ENCODE peak calls at places on chromosome 3, in four cellular contexts. O is HepG2, V is K562, I is GM12878. Q is an unnamed sample.

GRCh38 chr3:46673151-46674030 is 20.1 kb downstream of the ALS2CL start:
- DNase-seq in O (no peak), I (no peak), V (no peak), Q (peak; percentile 10)

GRCh38 chr3:190306513-190307163 is 15.6 kb downstream of the CLDN1 start:
- DNase-seq in V (no peak), O (peak; percentile 55), I (no peak), Q (no peak)

GRCh38 chr3:125357032-125357658 is 18.0 kb downstream of the ZNF148 start:
- DNase-seq in I (no peak), V (no peak), O (peak; percentile 58), Q (peak; percentile 59)

GRCh38 chr3:151002582-151002981 is 30.1 kb upstream of the CLRN1 start:
- DNase-seq in O (peak; percentile 6), V (no peak), I (no peak), Q (no peak)

GRCh38 chr3:116517308-116517707 is 72.0 kb upstream of the LSAMP start:
- DNase-seq in O (no peak), I (no peak), V (no peak), Q (no peak)

GRCh38 chr3:109028753-109029152 is 75.1 kb upstream of the GUCA1C start:
- DNase-seq in O (no peak), I (no peak), V (no peak), Q (no peak)

GRCh38 chr3:127304121-127304744 is 16.4 kb upstream of the PRR20G start:
- DNase-seq in O (peak; percentile 69), I (no peak), V (peak; percentile 13), Q (peak; percentile 45)

GRCh38 chr3:158097571-158098553 is 8.4 kb downstream of the SHOX2 start:
- DNase-seq in I (peak; percentile 54), V (no peak), O (peak; percentile 76), Q (peak; percentile 91)

DNA sequence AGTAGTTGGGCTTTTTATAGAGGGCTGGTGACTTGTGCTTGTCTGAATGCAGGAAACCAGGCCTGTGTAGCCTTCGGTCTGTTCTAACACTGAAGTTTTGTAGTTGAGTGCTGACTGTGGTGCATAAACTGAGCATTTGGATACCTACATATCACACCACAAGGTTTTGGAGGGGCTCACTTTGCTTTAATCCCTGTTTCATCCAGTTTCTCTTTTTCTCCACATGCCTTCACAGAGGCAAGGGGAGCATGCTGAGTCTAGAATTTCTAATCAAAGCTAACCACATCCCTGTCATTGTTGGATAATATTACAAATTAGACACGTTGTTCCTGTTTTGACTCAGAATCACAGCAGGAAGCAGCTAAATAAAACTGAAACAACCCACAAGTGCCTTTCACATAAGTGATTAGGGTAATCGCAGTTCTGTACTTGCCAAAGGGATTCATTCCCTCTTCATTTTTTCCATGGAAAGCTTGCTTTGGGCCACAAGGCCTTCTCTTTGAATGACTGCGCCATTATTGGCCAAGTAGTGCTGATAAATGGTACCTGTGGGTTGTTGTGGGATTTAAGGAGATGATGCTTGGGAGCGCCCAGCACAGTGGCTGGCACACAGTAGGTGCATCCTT is 48.9 kb downstream of the TGFBR2 start:
- DNase-seq in O (no peak), V (no peak), I (peak; percentile 47), Q (no peak)
- TF ChIP-seq ETV6 in O (no peak), V (no peak), I (no peak), Q (no peak)

DNA sequence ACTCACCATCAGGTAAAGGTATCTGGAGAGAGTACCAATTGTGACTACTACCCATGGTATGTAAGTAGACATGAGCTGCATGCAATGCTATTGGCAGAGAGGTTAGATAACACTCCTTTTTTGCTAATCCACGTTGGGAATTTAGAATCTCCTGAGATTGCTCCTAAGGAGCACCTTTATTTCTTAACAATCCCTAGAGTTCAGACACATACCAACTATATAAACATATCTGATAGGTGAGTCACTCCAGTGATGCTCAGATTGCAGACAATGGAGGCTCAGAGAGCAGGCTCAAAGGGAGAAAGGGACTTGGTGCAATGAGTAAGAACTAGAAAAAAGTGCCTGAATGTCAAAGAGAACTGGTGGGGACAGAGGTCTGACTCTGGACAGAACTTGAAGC is 47.0 kb upstream of the LRRFIP2 start:
- DNase-seq in O (peak; percentile 89), I (no peak), V (no peak), Q (no peak)
- TF ChIP-seq MAX in O (no peak), I (no peak), V (no peak), Q (no peak)

GRCh38 chr3:40079845-40080240 is 229.7 kb upstream of the EIF1B start:
- DNase-seq in V (no peak), O (no peak), I (no peak), Q (no peak)
- TF ChIP-seq CBFB in V (no peak), O (no peak), I (no peak), Q (no peak)

GRCh38 chr3:31531465-31531991 is 1.2 kb upstream of the STT3B start:
- DNase-seq in I (no peak), O (no peak), V (peak; percentile 25), Q (no peak)
- TF ChIP-seq ETV6 in I (no peak), O (no peak), V (no peak), Q (no peak)

GRCh38 chr3:123758081-123758564 is 126.0 kb downstream of the MYLK start:
- DNase-seq in O (peak; percentile 89), V (no peak), I (no peak), Q (no peak)
- TF ChIP-seq MAX in O (peak; percentile 85), V (no peak), I (no peak), Q (no peak)

DNA sequence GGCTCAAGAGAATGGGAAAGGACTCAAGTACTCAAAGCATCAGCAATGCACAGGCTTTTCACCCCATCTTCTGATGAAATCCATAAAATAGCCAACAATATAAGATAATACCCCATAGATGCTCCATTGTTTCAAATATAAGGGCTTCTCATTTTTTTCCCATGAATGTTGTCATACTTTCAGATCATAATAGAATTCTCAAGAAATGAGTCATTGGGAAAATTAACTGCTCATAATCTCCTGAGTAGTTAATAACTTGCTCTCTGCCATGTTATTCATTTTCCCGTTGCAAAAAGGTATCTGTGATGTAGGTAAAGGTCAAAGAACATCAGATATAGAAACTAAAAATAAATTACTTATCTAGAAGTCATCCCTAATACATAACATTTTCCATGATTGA is 121.9 kb downstream of the NSUN3 start:
- DNase-seq in V (no peak), I (no peak), O (no peak), Q (no peak)
- TF ChIP-seq CBFB in V (no peak), I (no peak), O (no peak), Q (no peak)

GRCh38 chr3:174287601-174288180 is 571.4 kb upstream of the NAALADL2 start:
- DNase-seq in I (no peak), V (no peak), O (no peak), Q (no peak)
- TF ChIP-seq ETV6 in I (no peak), V (no peak), O (no peak), Q (no peak)

Q was measured in WTC11.